ENCODE peak calls at places on chromosome 3, in five cellular contexts. X, R, T, J and E are unnamed samples.

GRCh38 chr3:57948782-57949242 is 59.4 kb upstream of the FLNB start:
- DNase-seq in X (no peak), R (no peak), T (no peak), J (no peak), E (no peak)

GRCh38 chr3:169362261-169362660 is 301.3 kb downstream of the MECOM start:
- DNase-seq in R (peak), J (no peak), X (no peak), T (peak), E (peak)

GRCh38 chr3:48565591-48566400 is 2.2 kb upstream of the UCN2 start:
- DNase-seq in R (no peak), T (no peak), J (no peak), X (no peak), E (no peak)

GRCh38 chr3:61725851-61726333 is 164.5 kb downstream of the PTPRG start:
- DNase-seq in T (no peak), J (no peak), R (peak), X (no peak), E (no peak)

GRCh38 chr3:133699467-133699866 is 37.7 kb upstream of the TOPBP1 start:
- DNase-seq in T (no peak), R (no peak), X (no peak), J (no peak), E (no peak)

GRCh38 chr3:175255698-175256097 is 396.6 kb downstream of the NAALADL2 start:
- DNase-seq in T (peak), X (no peak), R (no peak), J (no peak), E (no peak)

GRCh38 chr3:13219902-13220296 is 146.7 kb upstream of the IQSEC1 start:
- DNase-seq in X (no peak), R (no peak), J (no peak), T (no peak), E (no peak)

GRCh38 chr3:79306939-79307590 is 460.7 kb downstream of the ROBO1 start:
- DNase-seq in X (no peak), J (no peak), T (no peak), R (no peak), E (no peak)

GRCh38 chr3:12194209-12194608 is 35.5 kb upstream of the TIMP4 start:
- DNase-seq in X (no peak), T (peak), R (peak), J (no peak), E (no peak)

GRCh38 chr3:123419850-123420292 is 29.0 kb downstream of the ADCY5 start:
- DNase-seq in R (no peak), J (no peak), T (no peak), X (peak), E (peak)

GRCh38 chr3:141530133-141530768 is 43.4 kb downstream of the RASA2 start:
- DNase-seq in J (peak), R (no peak), X (no peak), T (no peak), E (no peak)

GRCh38 chr3:120661106-120661962 is 20.7 kb downstream of the HGD start:
- DNase-seq in T (peak), J (no peak), R (no peak), X (no peak), E (no peak)

GRCh38 chr3:11803977-11804903 is 42.4 kb downstream of the TAMM41 start:
- DNase-seq in X (no peak), J (peak), R (no peak), T (peak), E (peak)

GRCh38 chr3:82265747-82266146 is 504.3 kb upstream of the GBE1 start:
- DNase-seq in R (no peak), T (no peak), J (no peak), X (no peak), E (no peak)

GRCh38 chr3:193869221-193870201 is 266.4 kb upstream of the HES1 start:
- DNase-seq in R (peak), J (no peak), X (peak), T (peak), E (peak)

GRCh38 chr3:177960014-177960413 is 576.2 kb upstream of the KCNMB2 start:
- DNase-seq in T (no peak), X (peak), J (no peak), R (peak), E (no peak)

GRCh38 chr3:194447161-194447560 is 39.6 kb downstream of the ATP13A3 start:
- DNase-seq in X (no peak), J (no peak), R (no peak), T (peak), E (no peak)

GRCh38 chr3:173739716-173740115 is 342.2 kb downstream of the NLGN1 start:
- DNase-seq in T (no peak), J (no peak), R (no peak), X (no peak), E (no peak)

GRCh38 chr3:187746479-187747335 is 1.4 kb upstream of the BCL6 start:
- DNase-seq in R (no peak), T (no peak), X (no peak), J (peak), E (no peak)